ENCODE peak calls at places on chromosomes 7 and 10, in six cellular contexts. X is activated CD8-positive, alpha-beta memory T cell treated with anti-CD3 and anti-CD28 coated beads for 24 hours; V is stimulated activated CD4-positive, alpha-beta T cell treated with anti-CD3 and anti-CD28 coated beads, Interleukin-2, amount 100 ng/mL, for 4 hours; I is GM20000; C is brain microvascular endothelial cell; S is PC-3. R is an unnamed sample.
A peak's percentile ranks its signal among the peaks of the same experiment; 100 is the strongest.

GRCh38 chr10:70493660-70494234 is 15.2 kb downstream of the PALD1 start:
- DNase-seq in C (no peak), S (no peak), X (no peak), I (peak; percentile 81), V (no peak), R (no peak)

GRCh38 chr7:82382276-82382675 is 61.3 kb downstream of the CACNA2D1 start:
- DNase-seq in X (no peak), V (no peak), C (no peak), I (no peak), S (no peak), R (no peak)

GRCh38 chr10:98097611-98098010 is 36.8 kb upstream of the R3HCC1L start:
- DNase-seq in V (no peak), X (no peak), I (no peak), C (no peak), S (no peak), R (no peak)

GRCh38 chr10:110040767-110041478 is 33.1 kb downstream of the ADD3 start:
- DNase-seq in S (no peak), X (no peak), I (no peak), C (peak; percentile 13), V (no peak), R (no peak)

GRCh38 chr7:106110885-106111670 is 1.0 kb downstream of the SYPL1 start:
- DNase-seq in V (no peak), I (no peak), C (peak; percentile 16), X (no peak), S (peak; percentile 33), R (no peak)

GRCh38 chr7:116213361-116214155 is 3.2 kb downstream of the TES start:
- DNase-seq in V (no peak), C (peak; percentile 64), I (no peak), S (no peak), X (no peak), R (no peak)

GRCh38 chr7:134520130-134520529 is 7.2 kb upstream of the AKR1B10 start:
- DNase-seq in C (no peak), X (no peak), I (no peak), S (peak; percentile 42), V (no peak), R (no peak)

GRCh38 chr7:37198906-37199485 is 249.7 kb downstream of the ELMO1 start:
- DNase-seq in X (peak; percentile 89), V (peak; percentile 50), C (peak; percentile 76), I (peak; percentile 62), S (peak; percentile 67), R (peak; percentile 90)

GRCh38 chr7:44416941-44417340 is 73.5 kb downstream of the NUDCD3 start:
- DNase-seq in X (no peak), I (no peak), C (no peak), S (no peak), V (no peak), R (no peak)

R was measured in osteocyte.